ENCODE peak calls at places on chromosome 22, in five cellular contexts. M is GM12878, P is SK-N-SH, G is K562, D is HepG2. S is an unnamed sample.

GRCh38 chr22:30429887-30430286 is 4.3 kb downstream of the MTFP1 start:
- DNase-seq in P (no peak), D (no peak), M (no peak), G (no peak), S (no peak)

GRCh38 chr22:39724390-39724789 is 153.8 kb downstream of the CACNA1I start:
- DNase-seq in G (peak), P (no peak), D (no peak), M (no peak), S (no peak)

GRCh38 chr22:25023879-25024278 is 71.4 kb downstream of the KIAA1671 start:
- DNase-seq in D (no peak), M (no peak), P (no peak), G (no peak), S (no peak)

GRCh38 chr22:32996276-32996675 is 61.9 kb downstream of the SYN3 start:
- DNase-seq in M (no peak), G (no peak), D (no peak), P (no peak), S (no peak)

GRCh38 chr22:39257522-39258475 is 13.0 kb upstream of the PDGFB start:
- DNase-seq in M (no peak), G (no peak), D (no peak), P (no peak), S (no peak)

GRCh38 chr22:29377979-29378378 is 10.4 kb downstream of the AP1B1 start:
- DNase-seq in M (no peak), G (no peak), D (no peak), P (no peak), S (no peak)

GRCh38 chr22:48950151-48950915 is 877.3 kb downstream of the BRD1 start:
- DNase-seq in P (no peak), G (no peak), D (no peak), M (no peak), S (peak)

GRCh38 chr22:41925783-41926460 is 684 bp downstream of the TNFRSF13C start:
- DNase-seq in M (no peak), G (peak), P (peak), D (peak), S (peak)

GRCh38 chr22:50308597-50308935 is 1.1 kb upstream of the PLXNB2 start:
- DNase-seq in D (peak), M (no peak), G (peak), P (no peak), S (no peak)

GRCh38 chr22:28955817-28956216 is 72.4 kb downstream of the ZNRF3 start:
- DNase-seq in G (no peak), D (no peak), P (no peak), M (peak), S (no peak)

GRCh38 chr22:39524753-39525657 is 4.6 kb downstream of the ATF4 start:
- DNase-seq in D (no peak), M (no peak), P (no peak), G (no peak), S (no peak)

GRCh38 chr22:30694638-30695350 is at the start of gene OSBP2:
- DNase-seq in D (no peak), G (peak), P (peak), M (no peak), S (no peak)

GRCh38 chr22:21800552-21801303 is 65.1 kb upstream of the YPEL1 start:
- DNase-seq in D (no peak), G (no peak), P (no peak), M (no peak), S (no peak)

GRCh38 chr22:41966607-41967240 is 2.5 kb upstream of the SEPTIN3 start:
- DNase-seq in P (peak), G (peak), M (peak), D (peak), S (no peak)

GRCh38 chr22:49765091-49765771 is 62.4 kb downstream of the BRD1 start:
- DNase-seq in P (peak), G (no peak), D (no peak), M (no peak), S (no peak)

GRCh38 chr22:23225724-23226496 is 45.6 kb downstream of the BCR start:
- DNase-seq in P (no peak), G (peak), M (no peak), D (no peak), S (no peak)

GRCh38 chr22:39966522-39966921 is 6.3 kb downstream of the TMA7B start:
- DNase-seq in G (no peak), D (no peak), M (no peak), P (no peak), S (no peak)

GRCh38 chr22:30047364-30047738 is 32.9 kb upstream of the HORMAD2 start:
- DNase-seq in M (no peak), P (no peak), G (peak), D (no peak), S (no peak)

GRCh38 chr22:26169312-26170111 is at the start of gene SEZ6L:
- DNase-seq in D (no peak), G (no peak), M (no peak), P (peak), S (peak)

GRCh38 chr22:46727813-46728364 is 10.2 kb downstream of the CERK start:
- DNase-seq in G (no peak), D (no peak), P (no peak), M (no peak), S (no peak)

GRCh38 chr22:50102946-50103345 is 13.1 kb downstream of the MOV10L1 start:
- DNase-seq in D (peak), P (no peak), M (no peak), G (peak), S (no peak)

GRCh38 chr22:30328466-30329049 is 1.8 kb upstream of the TBC1D10A start:
- DNase-seq in P (no peak), D (no peak), M (no peak), G (no peak), S (no peak)

GRCh38 chr22:25482091-25482760 is 82.2 kb upstream of the GRK3 start:
- DNase-seq in P (peak), G (no peak), M (no peak), D (no peak), S (no peak)

GRCh38 chr22:39283312-39284141 is 35.9 kb downstream of the RPL3 start:
- DNase-seq in M (no peak), P (peak), G (peak), D (peak), S (no peak)

GRCh38 chr22:32836286-32836859 is 34.9 kb downstream of the TIMP3 start:
- DNase-seq in D (peak), P (peak), G (peak), M (no peak), S (no peak)

GRCh38 chr22:38930512-38930911 is 26.9 kb upstream of the APOBEC3A start:
- DNase-seq in P (no peak), M (no peak), G (no peak), D (peak), S (no peak)

GRCh38 chr22:50497093-50497492 is 10.4 kb downstream of the LMF2 start:
- DNase-seq in P (no peak), M (no peak), D (no peak), G (no peak), S (no peak)

GRCh38 chr22:46362221-46362933 is 26.9 kb downstream of the TRMU start:
- DNase-seq in D (peak), P (peak), G (no peak), M (no peak), S (no peak)

GRCh38 chr22:48084041-48084748 is 1321.7 kb downstream of the TBC1D22A start:
- DNase-seq in G (no peak), D (no peak), P (no peak), M (peak), S (no peak)

GRCh38 chr22:22558071-22558971 is 744 bp downstream of the PRAME start:
- DNase-seq in P (peak), D (no peak), M (no peak), G (peak), S (no peak)

GRCh38 chr22:24247564-24248344 is 2.9 kb upstream of the GGT5 start:
- DNase-seq in G (peak), M (no peak), D (peak), P (peak), S (peak)

GRCh38 chr22:46453006-46453828 is 84.2 kb downstream of the CELSR1 start:
- DNase-seq in M (no peak), G (no peak), D (peak), P (no peak), S (no peak)

GRCh38 chr22:23478175-23478574 is 101.9 kb downstream of the IGLL1 start:
- DNase-seq in P (no peak), G (no peak), D (no peak), M (no peak), S (no peak)

GRCh38 chr22:19639610-19640135 is 74.6 kb upstream of the SEPTIN5 start:
- DNase-seq in G (no peak), M (no peak), D (no peak), P (peak), S (no peak)
- TF ChIP-seq YY1 in G (no peak), M (no peak), D (no peak), P (no peak), S (no peak)

DNA sequence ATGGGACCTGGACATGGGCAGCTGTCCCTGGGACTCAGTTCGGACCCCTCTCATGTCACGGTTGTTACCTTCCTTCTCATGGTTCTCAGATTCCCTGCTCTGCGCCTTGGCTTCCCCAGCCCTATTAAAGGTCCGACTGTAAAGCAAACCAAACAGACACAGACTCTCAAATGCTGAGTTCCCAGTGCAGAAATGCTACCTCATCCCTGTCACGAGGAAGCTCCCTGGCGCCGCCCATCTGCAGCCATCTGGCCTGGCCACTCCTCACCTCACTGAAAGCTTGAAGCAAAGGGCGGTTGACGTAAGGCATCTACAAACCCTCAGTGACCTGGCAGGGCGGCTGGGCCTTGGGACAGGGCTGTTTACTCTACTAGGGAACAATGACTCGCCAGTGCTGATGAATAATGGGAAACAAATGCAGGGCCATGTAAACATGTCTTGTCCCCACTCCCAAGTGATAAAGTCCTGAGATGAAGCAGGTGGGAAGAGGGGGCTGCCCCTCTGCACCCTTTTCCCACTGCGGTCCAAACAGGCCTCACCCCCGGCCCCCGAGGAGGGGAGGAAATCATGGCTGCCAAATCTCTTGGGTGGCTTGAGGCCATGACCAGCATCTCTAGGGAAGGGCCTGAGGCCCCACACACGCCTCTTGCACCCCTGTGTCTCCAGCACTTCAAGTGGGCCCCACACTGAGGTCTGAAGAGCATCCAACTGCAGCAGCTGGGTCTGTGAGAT is 49.3 kb downstream of the SCUBE1 start:
- DNase-seq in D (peak), P (no peak), G (peak), M (no peak), S (no peak)
- TF ChIP-seq EP300 in D (no peak), P (no peak), G (peak), M (no peak), S (no peak)

DNA sequence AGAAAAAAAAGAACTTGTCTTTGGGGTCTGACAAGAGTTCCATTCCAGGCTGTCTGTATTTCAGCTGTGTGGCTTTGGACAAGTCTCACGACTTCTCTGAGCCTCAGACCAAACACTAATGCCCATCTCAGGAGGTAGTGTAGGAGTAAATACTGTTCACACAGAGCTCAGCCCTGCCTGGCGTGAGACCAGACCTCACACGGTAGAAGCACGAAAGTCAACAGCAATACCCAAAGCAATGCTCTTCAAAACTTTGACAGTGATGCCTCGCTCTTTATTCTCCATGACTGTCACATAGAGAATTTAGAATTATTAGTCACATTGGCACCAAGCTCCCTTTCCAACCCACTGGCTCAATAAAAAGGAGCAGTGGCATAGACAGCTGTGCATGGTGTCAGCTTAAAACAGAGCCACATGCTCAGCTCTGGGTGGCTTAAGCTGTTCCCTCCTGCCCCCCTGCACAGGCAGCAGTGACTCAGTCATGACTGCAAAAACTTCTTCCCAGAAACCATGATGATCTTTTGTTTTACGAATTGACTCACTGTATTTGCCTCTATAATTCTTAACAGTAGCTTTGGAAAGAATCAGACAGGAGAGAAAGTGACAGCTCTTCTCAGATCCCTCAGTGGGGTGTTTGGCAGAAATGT is 74.0 kb upstream of the PHF21B start:
- DNase-seq in G (no peak), M (no peak), D (no peak), P (no peak), S (no peak)
- TF ChIP-seq YY1 in G (no peak), M (no peak), D (no peak), P (no peak), S (no peak)

GRCh38 chr22:20528405-20528978 is 21.1 kb downstream of the MED15 start:
- DNase-seq in P (no peak), M (no peak), G (no peak), D (no peak), S (no peak)

GRCh38 chr22:20524004-20524481 is 16.6 kb downstream of the MED15 start:
- DNase-seq in M (peak), G (peak), P (peak), D (peak), S (no peak)

GRCh38 chr22:20525048-20525447 is 17.6 kb downstream of the MED15 start:
- DNase-seq in D (no peak), P (no peak), M (no peak), G (no peak), S (no peak)

GRCh38 chr22:20526628-20527355 is 19.4 kb downstream of the MED15 start:
- DNase-seq in D (no peak), G (no peak), P (no peak), M (no peak), S (no peak)

GRCh38 chr22:20526305-20526627 is 18.9 kb downstream of the MED15 start:
- DNase-seq in P (no peak), M (no peak), G (no peak), D (no peak), S (no peak)
- TF ChIP-seq EP300 in P (no peak), M (no peak), G (peak), D (no peak), S (no peak)

GRCh38 chr22:37690901-37691504 is 4.9 kb downstream of the NOL12 start:
- DNase-seq in M (no peak), G (no peak), P (no peak), D (no peak), S (no peak)

GRCh38 chr22:37692627-37693285 is 4.1 kb upstream of the TRIOBP start:
- DNase-seq in G (no peak), D (no peak), M (no peak), P (no peak), S (no peak)

GRCh38 chr22:37701121-37701786 is 4.4 kb downstream of the TRIOBP start:
- DNase-seq in D (no peak), G (no peak), P (no peak), M (no peak), S (no peak)

GRCh38 chr22:37697540-37697835 is 640 bp downstream of the TRIOBP start:
- DNase-seq in D (no peak), M (no peak), P (no peak), G (no peak), S (no peak)

GRCh38 chr22:37696657-37697539 is at the start of gene TRIOBP:
- DNase-seq in D (no peak), M (peak), G (peak), P (peak), S (peak)
- TF ChIP-seq YY1 in D (no peak), M (no peak), G (no peak), P (no peak), S (no peak)

GRCh38 chr22:27283714-27284113 is 517.8 kb downstream of the MN1 start:
- DNase-seq in D (no peak), M (no peak), G (peak), P (no peak), S (no peak)

GRCh38 chr22:27283240-27283639 is 518.3 kb downstream of the MN1 start:
- DNase-seq in D (no peak), M (no peak), P (no peak), G (no peak), S (no peak)

GRCh38 chr22:27278986-27279385 is 522.6 kb downstream of the MN1 start:
- DNase-seq in M (no peak), G (no peak), D (no peak), P (no peak), S (no peak)

GRCh38 chr22:27286711-27287110 is 514.8 kb downstream of the MN1 start:
- DNase-seq in D (no peak), G (no peak), M (no peak), P (peak), S (no peak)

DNA sequence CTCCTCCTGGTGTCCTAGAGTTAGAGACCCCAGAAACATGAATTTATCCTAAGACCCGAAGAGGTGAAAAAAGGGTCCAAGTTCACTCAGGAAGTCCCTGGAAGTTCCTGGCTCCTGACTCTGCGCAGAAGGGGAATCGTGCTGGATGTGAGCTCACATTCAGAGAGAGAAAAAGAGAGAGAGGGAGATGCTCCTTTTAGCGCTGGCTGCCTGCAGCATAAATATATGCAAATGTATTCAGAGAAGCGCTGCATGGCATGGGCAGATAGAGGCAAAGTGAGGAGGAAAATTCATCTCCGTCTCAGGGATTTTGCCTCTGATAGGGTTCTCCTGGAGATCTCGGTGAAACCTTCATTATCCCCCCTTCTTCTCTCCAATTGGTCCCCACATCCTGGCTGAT is 517.2 kb downstream of the MN1 start:
- DNase-seq in G (no peak), P (no peak), D (no peak), M (no peak), S (no peak)
- TF ChIP-seq EP300 in G (no peak), P (no peak), D (no peak), M (no peak), S (no peak)

DNA sequence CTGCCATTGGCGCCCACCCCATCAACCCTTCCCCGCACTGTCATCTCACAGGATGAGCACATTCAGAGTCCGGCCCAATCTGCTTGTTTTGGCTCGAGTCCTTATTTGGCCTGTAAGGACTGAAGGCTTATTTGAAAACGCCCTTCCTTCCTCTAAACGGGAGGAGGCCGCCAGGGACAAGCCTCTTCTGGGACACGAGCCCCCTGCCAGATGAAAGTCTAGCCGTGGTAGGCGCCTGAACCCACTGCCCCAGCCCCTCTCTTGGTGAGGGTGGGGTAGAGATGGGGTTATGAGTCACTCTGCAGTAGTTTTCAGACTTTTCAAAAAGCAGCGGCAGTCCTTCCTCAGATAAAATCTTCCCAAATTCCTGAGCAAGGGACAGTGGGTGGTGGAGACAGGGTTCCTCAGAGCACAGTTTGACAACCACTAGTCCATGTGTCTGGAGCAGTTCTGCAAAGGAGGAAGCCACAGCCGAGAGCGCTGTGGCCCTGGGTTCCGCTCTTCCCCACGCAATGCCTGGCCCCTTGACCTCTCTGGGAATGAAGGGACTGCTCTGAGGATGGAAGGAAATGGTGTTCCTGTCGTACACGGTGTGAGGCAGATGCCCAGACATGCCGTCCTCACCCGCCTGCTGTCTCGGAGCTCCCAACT is 57.0 kb downstream of the MYH9 start:
- DNase-seq in G (no peak), P (no peak), M (no peak), D (no peak), S (no peak)
- TF ChIP-seq YY1 in G (no peak), P (no peak), M (no peak), D (no peak), S (no peak)

DNA sequence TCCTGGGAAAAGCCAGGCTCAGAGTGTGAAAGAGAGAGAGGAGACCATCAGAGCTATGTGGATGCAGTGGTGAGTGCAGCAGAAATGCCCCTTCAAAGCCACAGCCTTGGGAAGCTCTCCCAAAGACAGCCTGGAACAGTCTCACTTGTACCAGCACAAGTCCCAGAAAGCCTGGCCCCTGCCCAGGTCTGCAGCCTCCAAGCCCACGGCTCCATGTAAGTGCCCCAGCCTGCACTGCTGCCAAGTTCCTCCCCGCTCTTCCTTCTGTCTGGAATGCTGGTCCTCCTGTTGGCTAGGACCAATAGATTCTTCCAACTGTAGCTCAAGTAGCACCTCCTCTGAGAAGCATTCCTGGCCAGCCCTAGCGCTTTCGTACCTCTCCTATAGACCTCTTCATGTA is 539.7 kb downstream of the MIAT start:
- DNase-seq in D (no peak), P (no peak), G (no peak), M (no peak), S (no peak)
- TF ChIP-seq EP300 in D (no peak), P (no peak), G (no peak), M (no peak), S (no peak)